ENCODE peak calls at places on chromosomes 16 and 17, in eight cellular contexts. V is LNCaP clone FGC; D is progenitor cell of endocrine pancreas; Z is MCF 10A; E is stimulated activated CD4-positive, alpha-beta T cell treated with anti-CD3 and anti-CD28 coated beads, Interleukin-4, amount 100 ng/mL, for 4 hours; S is NCI-H446; C is astrocyte of the cerebellum; A is NCI-H510A treated with DMSO at 0.1 percent for 48 hours. H is an unnamed sample.

GRCh38 chr17:39173539-39174274 is 7.7 kb upstream of the ARL5C start:
- DNase-seq in V (no peak), D (no peak), Z (no peak), A (no peak), E (no peak), S (no peak), C (no peak), H (no peak)

GRCh38 chr17:28151001-28151400 is 108.5 kb downstream of the NLK start:
- DNase-seq in V (no peak), S (no peak), D (no peak), C (no peak), E (no peak), Z (no peak), A (no peak), H (no peak)

GRCh38 chr17:82816358-82816757 is 23.5 kb downstream of the ZNF750 start:
- DNase-seq in C (no peak), V (no peak), E (no peak), Z (no peak), A (no peak), D (no peak), S (no peak), H (no peak)

GRCh38 chr16:2156025-2156848 is 655 bp downstream of the TRAF7 start:
- DNase-seq in D (no peak), E (no peak), V (no peak), C (no peak), S (no peak), A (no peak), Z (peak; percentile 41), H (no peak)

GRCh38 chr17:234163-235047 is 53.0 kb upstream of the DOC2B start:
- DNase-seq in C (no peak), Z (no peak), D (no peak), S (no peak), A (no peak), E (no peak), V (no peak), H (no peak)

GRCh38 chr17:40602445-40603443 is 37.5 kb upstream of the CCR7 start:
- DNase-seq in V (no peak), D (no peak), C (no peak), E (peak; percentile 60), A (no peak), Z (no peak), S (no peak), H (no peak)

GRCh38 chr16:72938426-72939164 is 109.3 kb downstream of the ZFHX3 start:
- DNase-seq in S (peak; percentile 68), D (no peak), Z (peak; percentile 72), E (no peak), V (peak; percentile 78), C (peak; percentile 60), A (no peak), H (peak; percentile 23)

GRCh38 chr16:80387308-80387921 is 153.4 kb upstream of the DYNLRB2 start:
- DNase-seq in Z (no peak), S (no peak), A (no peak), V (no peak), E (no peak), C (no peak), D (no peak), H (no peak)

GRCh38 chr17:35752471-35752870 is 568 bp downstream of the GAS2L2 start:
- DNase-seq in Z (no peak), V (peak; percentile 60), A (no peak), C (no peak), D (no peak), E (no peak), S (no peak), H (no peak)

GRCh38 chr17:67628580-67629013 is 89.1 kb upstream of the NOL11 start:
- DNase-seq in D (no peak), Z (peak; percentile 8), V (no peak), S (peak; percentile 17), A (no peak), C (no peak), E (no peak), H (no peak)

GRCh38 chr17:66980896-66981295 is 16.4 kb downstream of the CACNG4 start:
- DNase-seq in V (no peak), Z (no peak), D (no peak), C (no peak), S (no peak), E (no peak), A (no peak), H (no peak)

GRCh38 chr17:35801583-35802224 is 6.3 kb upstream of the MMP28 start:
- DNase-seq in D (no peak), S (peak; percentile 96), A (no peak), C (peak; percentile 91), Z (no peak), V (peak; percentile 72), E (no peak), H (no peak)

GRCh38 chr16:53358884-53359283 is 75.4 kb upstream of the RBL2 start:
- DNase-seq in Z (no peak), A (no peak), V (no peak), D (no peak), S (no peak), E (no peak), C (no peak), H (no peak)

GRCh38 chr16:66801320-66802105 is at the start of gene TERB1:
- DNase-seq in S (no peak), C (no peak), V (no peak), Z (no peak), E (no peak), A (no peak), D (no peak), H (no peak)

GRCh38 chr16:79318137-79318899 is 282.2 kb downstream of the MAF start:
- DNase-seq in E (no peak), Z (no peak), S (no peak), A (no peak), V (no peak), C (no peak), D (no peak), H (no peak)

GRCh38 chr17:20028436-20028835 is 19.3 kb downstream of the SPECC1 start:
- DNase-seq in A (no peak), D (no peak), E (no peak), C (no peak), V (no peak), Z (peak; percentile 72), S (peak; percentile 4), H (no peak)

GRCh38 chr17:50347894-50348291 is 2.0 kb downstream of the XYLT2 start:
- DNase-seq in A (no peak), D (no peak), Z (no peak), C (no peak), S (no peak), V (no peak), E (no peak), H (no peak)

GRCh38 chr16:69482410-69482951 is 58.1 kb downstream of the CYB5B start:
- DNase-seq in S (peak; percentile 91), D (no peak), E (no peak), C (peak; percentile 31), Z (peak; percentile 78), A (no peak), V (no peak), H (no peak)

GRCh38 chr17:56167491-56167890 is 14.2 kb downstream of the ANKFN1 start:
- DNase-seq in S (no peak), A (no peak), D (no peak), C (no peak), E (no peak), Z (no peak), V (no peak), H (no peak)

GRCh38 chr16:71344315-71344905 is 14.1 kb upstream of the CALB2 start:
- DNase-seq in S (no peak), V (no peak), C (no peak), A (peak; percentile 72), Z (no peak), E (no peak), D (no peak), H (no peak)

GRCh38 chr17:72609501-72609900 is 483.0 kb downstream of the SLC39A11 start:
- DNase-seq in S (no peak), E (no peak), A (no peak), C (no peak), V (no peak), D (no peak), Z (peak; percentile 76), H (no peak)

GRCh38 chr17:8152112-8152775 is at the start of gene PER1:
- DNase-seq in V (peak; percentile 67), D (peak; percentile 77), Z (peak; percentile 99), E (peak; percentile 87), C (peak; percentile 80), S (peak; percentile 21), A (peak; percentile 95), H (peak; percentile 78)

GRCh38 chr17:74864866-74865395 is 5.2 kb upstream of the GRIN2C start:
- DNase-seq in V (no peak), Z (peak; percentile 57), E (peak; percentile 69), A (peak; percentile 51), C (peak; percentile 32), S (peak; percentile 86), D (peak; percentile 77), H (no peak)

GRCh38 chr17:18963126-18964017 is 11.4 kb downstream of the SLC5A10 start:
- DNase-seq in Z (no peak), E (no peak), V (no peak), S (no peak), A (no peak), D (no peak), C (no peak), H (no peak)

GRCh38 chr16:83027973-83028372 is 401.2 kb downstream of the CDH13 start:
- DNase-seq in C (no peak), E (no peak), D (no peak), Z (no peak), V (no peak), S (no peak), A (no peak), H (no peak)

GRCh38 chr17:76536511-76537287 is 810 bp downstream of the CYGB start:
- DNase-seq in A (no peak), S (no peak), D (no peak), E (no peak), V (no peak), C (no peak), Z (no peak), H (no peak)

GRCh38 chr17:66941249-66941648 is 23.3 kb upstream of the CACNG4 start:
- DNase-seq in Z (no peak), A (peak; percentile 72), D (no peak), V (no peak), C (no peak), S (no peak), E (no peak), H (no peak)

GRCh38 chr16:21156767-21157467 is 1.6 kb upstream of the LDAF1 start:
- DNase-seq in D (peak; percentile 22), Z (peak; percentile 71), C (peak; percentile 55), A (peak; percentile 79), V (peak; percentile 51), E (no peak), S (peak; percentile 76), H (no peak)

GRCh38 chr16:14289692-14290340 is 218.7 kb downstream of the MRTFB start:
- DNase-seq in S (peak; percentile 47), D (no peak), A (no peak), Z (peak; percentile 40), E (no peak), C (no peak), V (no peak), H (no peak)